ENCODE peak calls at places on chromosomes 5 and 9, in four cellular contexts. P is HepG2, J is K562, V is GM12878. Y is an unnamed sample.

GRCh38 chr5:132009706-132010405 is 1.6 kb downstream of the ACSL6 start:
- DNase-seq in V (no peak), J (no peak), P (no peak), Y (no peak)

GRCh38 chr5:109223521-109223920 is 186.3 kb downstream of the PJA2 start:
- DNase-seq in J (no peak), P (no peak), V (no peak), Y (no peak)

GRCh38 chr5:59813761-59814562 is 79.6 kb downstream of the PDE4D start:
- DNase-seq in P (peak), J (peak), V (no peak), Y (peak)

GRCh38 chr5:67286006-67286405 is 89.4 kb upstream of the CD180 start:
- DNase-seq in P (no peak), V (no peak), J (no peak), Y (no peak)

GRCh38 chr5:80781356-80781755 is 126.6 kb upstream of the DHFR start:
- DNase-seq in J (no peak), V (no peak), P (no peak), Y (no peak)

GRCh38 chr9:94912700-94913249 is 186.3 kb downstream of the AOPEP start:
- DNase-seq in P (peak), J (no peak), V (no peak), Y (no peak)

GRCh38 chr5:7592910-7593309 is 197.0 kb downstream of the ADCY2 start:
- DNase-seq in J (no peak), P (no peak), V (no peak), Y (peak)

GRCh38 chr5:177388521-177389052 is 4.4 kb downstream of the SLC34A1 start:
- DNase-seq in J (no peak), P (no peak), V (no peak), Y (no peak)

GRCh38 chr5:31196309-31196708 is 2.8 kb downstream of the CDH6 start:
- DNase-seq in J (no peak), P (peak), V (no peak), Y (peak)

GRCh38 chr5:168422431-168422830 is 63.8 kb upstream of the RARS1 start:
- DNase-seq in V (no peak), P (peak), J (no peak), Y (no peak)

GRCh38 chr5:99835791-99836190 is 699.4 kb upstream of the FAM174A start:
- DNase-seq in P (no peak), V (no peak), J (no peak), Y (no peak)

GRCh38 chr5:127887282-127887681 is 184.1 kb downstream of the CCDC192 start:
- DNase-seq in P (no peak), V (no peak), J (no peak), Y (no peak)

GRCh38 chr5:131163315-131164119 is 1.5 kb downstream of the HINT1 start:
- DNase-seq in J (no peak), V (no peak), P (peak), Y (no peak)

GRCh38 chr5:110807174-110807573 is 68.4 kb downstream of the SLC25A46 start:
- DNase-seq in V (no peak), J (no peak), P (no peak), Y (no peak)

GRCh38 chr5:109992264-109992915 is 302.7 kb downstream of the MAN2A1 start:
- DNase-seq in V (no peak), P (no peak), J (no peak), Y (no peak)

GRCh38 chr9:88322906-88323566 is 65.2 kb upstream of the SPIN1 start:
- DNase-seq in P (no peak), J (no peak), V (no peak), Y (no peak)

GRCh38 chr5:16160706-16161105 is 18.9 kb downstream of the MARCHF11 start:
- DNase-seq in J (peak), V (peak), P (peak), Y (peak)

GRCh38 chr5:3381206-3381825 is 214.3 kb upstream of the IRX1 start:
- DNase-seq in J (no peak), V (no peak), P (no peak), Y (no peak)

GRCh38 chr9:136578915-136579637 is 33.2 kb upstream of the NOTCH1 start:
- DNase-seq in V (no peak), P (no peak), J (peak), Y (peak)

GRCh38 chr9:133991964-133992779 is at the start of gene VAV2:
- DNase-seq in P (peak), J (peak), V (no peak), Y (peak)

GRCh38 chr5:125659316-125660071 is 763.7 kb upstream of the GRAMD2B start:
- DNase-seq in V (no peak), J (no peak), P (no peak), Y (peak)

GRCh38 chr5:147483961-147484707 is 25.7 kb downstream of the DPYSL3 start:
- DNase-seq in V (no peak), J (no peak), P (no peak), Y (no peak)

GRCh38 chr5:150448960-150449490 is 514 bp downstream of the RPS14 start:
- DNase-seq in J (peak), P (no peak), V (no peak), Y (no peak)

GRCh38 chr5:150527808-150528207 is 19.9 kb downstream of the NDST1 start:
- DNase-seq in V (no peak), P (no peak), J (no peak), Y (no peak)

GRCh38 chr5:158886086-158886485 is 213.6 kb downstream of the EBF1 start:
- DNase-seq in J (no peak), V (no peak), P (no peak), Y (no peak)

GRCh38 chr9:35981704-35982103 is 23.8 kb upstream of the OR2S2 start:
- DNase-seq in V (no peak), J (no peak), P (no peak), Y (no peak)

GRCh38 chr5:25009063-25009462 is 364.3 kb upstream of the CDH10 start:
- DNase-seq in P (no peak), J (no peak), V (no peak), Y (no peak)

GRCh38 chr5:165457854-165458481 is 1952.5 kb downstream of the MAT2B start:
- DNase-seq in J (no peak), P (no peak), V (no peak), Y (peak)

GRCh38 chr9:35114921-35115341 is 731 bp downstream of the ATOSB start:
- DNase-seq in P (no peak), J (no peak), V (no peak), Y (no peak)

GRCh38 chr9:69805962-69806633 is 14.5 kb upstream of the CFAP95 start:
- DNase-seq in J (no peak), V (no peak), P (no peak), Y (no peak)

DNA sequence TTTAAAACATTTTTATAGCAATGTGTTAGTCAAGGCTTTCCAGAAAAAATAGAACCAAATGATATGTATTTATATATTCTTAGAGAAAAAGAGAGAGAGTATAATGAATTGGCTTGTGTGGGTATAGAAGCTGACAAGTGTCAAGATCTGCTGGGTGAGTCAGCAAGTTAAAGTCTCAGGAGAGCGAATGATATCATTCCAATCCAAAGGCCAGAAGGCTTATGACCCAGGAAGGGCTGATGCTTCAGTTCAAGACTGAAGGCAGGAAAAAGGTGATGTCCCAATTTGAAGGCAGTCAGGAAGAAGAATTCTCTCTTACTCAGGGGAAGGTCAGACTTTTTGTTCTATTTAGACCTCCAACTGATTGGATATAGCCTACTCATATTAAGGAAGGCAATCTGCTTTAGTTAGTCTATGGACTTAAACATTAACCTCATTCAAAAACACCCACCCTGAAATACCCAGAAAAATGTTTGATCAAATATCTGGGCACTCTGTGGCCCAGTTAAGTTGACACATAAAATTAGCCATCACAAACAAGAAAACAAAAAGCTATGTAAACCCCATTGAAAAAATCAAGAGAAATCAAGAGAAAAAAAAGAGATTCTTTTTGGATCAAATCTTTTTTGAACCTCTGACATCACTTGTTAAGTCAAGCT is 189.6 kb downstream of the PIK3R1 start:
- DNase-seq in V (no peak), P (no peak), J (peak), Y (no peak)
- TF ChIP-seq TARDBP in V (no peak), P (no peak), J (no peak), Y (no peak)

DNA sequence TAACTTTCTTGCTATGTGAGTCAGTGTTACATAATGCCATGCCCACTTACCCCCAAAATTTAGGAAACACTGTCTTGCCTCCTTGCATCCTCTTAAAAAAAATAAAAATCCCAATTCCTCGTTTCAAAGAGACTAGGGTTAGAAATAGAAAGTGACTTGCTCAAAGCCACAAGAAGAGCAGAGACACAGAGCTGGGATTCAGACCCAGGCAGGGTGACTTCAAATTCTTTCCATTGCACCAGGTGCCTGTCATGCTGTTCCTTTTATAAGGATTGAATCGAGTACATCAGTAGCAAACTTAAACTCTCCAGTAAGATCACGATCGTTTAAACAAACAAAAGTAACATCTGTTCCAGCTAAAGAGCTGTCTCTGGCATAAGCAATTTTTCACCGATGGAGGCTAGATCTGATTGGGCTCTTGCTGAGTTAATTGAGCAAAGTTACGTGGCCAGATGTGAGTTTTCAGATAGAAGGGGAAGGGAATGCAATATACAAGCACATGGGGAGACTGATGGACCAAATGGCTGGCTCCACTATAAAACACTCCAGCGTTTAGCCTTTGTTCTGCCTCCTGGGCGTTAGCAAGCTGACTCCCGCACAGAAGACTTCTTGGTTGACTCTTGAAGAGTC is 176.9 kb downstream of the PALM2AKAP2 start:
- DNase-seq in P (no peak), V (no peak), J (no peak), Y (peak)
- TF ChIP-seq FOXK2 in P (no peak), V (no peak), J (no peak), Y (no peak)

DNA sequence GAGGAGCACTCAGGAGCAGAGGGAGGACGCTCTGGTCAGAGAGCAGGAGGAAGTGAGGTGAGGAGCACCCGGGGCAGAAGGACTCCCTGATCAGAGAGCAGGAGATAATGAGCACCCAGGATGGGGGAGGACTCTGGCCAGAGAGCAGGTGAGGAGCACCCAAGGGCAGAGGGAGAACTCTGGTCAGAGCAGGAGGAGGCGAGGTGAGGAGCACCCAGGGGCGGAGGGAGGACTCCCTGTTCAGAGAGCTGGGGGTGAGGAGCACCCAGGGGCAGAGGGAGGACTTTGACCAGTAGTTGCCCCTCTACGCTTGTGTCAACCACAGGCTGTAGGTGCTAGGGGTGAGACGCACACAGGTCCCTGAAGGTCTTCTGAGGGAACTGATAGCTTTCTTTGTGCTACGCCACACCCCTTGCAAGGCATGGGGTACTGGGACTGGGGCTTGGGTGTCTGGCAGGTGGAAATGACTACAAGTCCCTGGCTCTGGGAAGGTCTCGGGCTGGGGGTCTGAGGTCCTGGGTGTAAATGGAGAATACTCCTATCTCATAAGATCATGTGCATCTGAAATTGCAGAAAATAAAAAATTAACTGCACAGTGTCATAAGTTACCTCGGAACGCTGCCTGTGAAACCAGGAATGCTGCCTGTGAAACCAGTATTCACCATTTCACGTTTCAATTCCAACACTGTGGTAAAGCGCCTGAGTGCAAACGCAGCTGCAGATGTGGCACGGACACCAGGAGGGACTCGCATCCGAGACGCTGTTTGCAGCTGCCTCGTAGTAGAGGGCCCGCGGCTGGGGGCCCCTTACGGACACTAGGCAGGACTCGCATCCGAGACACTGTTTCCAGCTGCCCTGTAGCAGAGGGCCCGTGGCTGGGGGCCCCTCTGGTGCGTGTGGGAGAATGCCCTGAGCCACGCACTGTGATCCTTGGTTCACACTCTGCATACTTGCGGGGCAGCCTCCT is 27.0 kb upstream of the SLC6A3 start:
- DNase-seq in V (no peak), J (no peak), P (no peak), Y (no peak)
- TF ChIP-seq TARDBP in V (no peak), J (no peak), P (no peak), Y (no peak)

DNA sequence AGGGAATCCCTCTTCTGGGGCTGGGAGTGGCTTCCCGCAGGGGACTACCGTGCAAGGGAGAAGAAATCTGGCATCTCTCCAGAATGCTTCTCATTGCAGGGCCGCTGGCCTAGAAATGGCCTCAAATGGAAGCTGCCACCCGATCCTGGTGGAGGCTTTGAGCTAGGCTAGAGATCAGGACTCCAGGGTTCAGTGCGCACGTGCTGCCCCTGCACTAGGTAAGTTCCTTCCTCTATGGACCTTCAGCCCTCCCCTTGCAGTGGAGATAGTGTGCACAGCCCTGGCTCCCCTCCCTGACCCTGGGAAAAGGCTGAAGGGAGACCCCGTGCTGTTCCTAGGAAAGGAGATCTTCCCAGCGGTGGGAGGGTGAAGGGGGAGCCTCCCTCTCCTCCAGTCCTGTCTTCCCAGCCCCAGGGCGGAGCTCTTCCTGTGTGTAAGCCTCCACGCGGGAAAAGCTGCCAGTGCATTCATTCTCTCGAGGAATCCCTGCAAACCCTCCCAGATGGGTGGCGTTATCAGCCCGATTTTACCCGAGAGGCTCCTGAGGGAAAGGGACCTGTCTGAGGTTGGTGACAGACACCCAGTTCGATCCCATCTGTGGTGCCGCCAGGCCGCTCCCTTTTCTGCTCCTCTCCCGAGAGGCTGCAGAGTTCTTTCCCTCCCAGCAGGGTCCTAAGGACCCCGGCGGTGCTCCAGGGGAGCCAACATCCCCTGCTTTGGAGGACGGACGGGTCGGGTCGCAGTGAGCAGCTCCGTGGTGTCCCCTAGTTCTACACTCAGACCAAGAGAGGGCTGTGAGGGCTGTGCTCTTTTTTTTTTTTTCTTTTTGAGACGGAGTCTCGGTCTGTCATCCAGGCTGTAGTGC is 1.4 kb upstream of the CERCAM start:
- DNase-seq in P (no peak), V (no peak), J (peak), Y (peak)
- TF ChIP-seq FOXK2 in P (no peak), V (no peak), J (no peak), Y (no peak)

DNA sequence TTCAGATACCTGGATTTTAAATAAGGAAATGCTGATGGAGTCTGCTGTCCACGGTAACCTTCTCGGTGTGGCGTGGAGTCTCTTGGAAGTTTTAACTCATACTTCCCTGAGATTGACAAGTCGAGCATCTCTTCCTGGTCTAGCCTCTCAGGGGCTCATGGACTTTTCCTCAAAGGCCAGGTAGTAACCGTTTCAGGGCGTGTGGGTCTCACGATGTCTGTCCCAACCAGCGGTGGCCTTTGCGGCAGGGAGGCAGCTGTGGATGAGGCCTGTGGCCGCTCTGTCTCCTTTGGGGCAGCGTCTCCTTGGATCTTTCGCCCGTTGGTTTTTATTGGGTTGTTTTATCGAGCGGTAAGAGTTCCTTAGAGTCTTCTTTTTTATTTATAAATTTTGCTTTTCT is 32.8 kb downstream of the CEP72 start:
- DNase-seq in J (no peak), V (no peak), P (no peak), Y (no peak)
- TF ChIP-seq TARDBP in J (no peak), V (no peak), P (no peak), Y (no peak)

GRCh38 chr5:17440766-17441165 is 57.3 kb upstream of the TAF11L2 start:
- DNase-seq in V (no peak), P (no peak), J (no peak), Y (no peak)
- TF ChIP-seq FOXK2 in V (no peak), P (no peak), J (no peak), Y (no peak)

DNA sequence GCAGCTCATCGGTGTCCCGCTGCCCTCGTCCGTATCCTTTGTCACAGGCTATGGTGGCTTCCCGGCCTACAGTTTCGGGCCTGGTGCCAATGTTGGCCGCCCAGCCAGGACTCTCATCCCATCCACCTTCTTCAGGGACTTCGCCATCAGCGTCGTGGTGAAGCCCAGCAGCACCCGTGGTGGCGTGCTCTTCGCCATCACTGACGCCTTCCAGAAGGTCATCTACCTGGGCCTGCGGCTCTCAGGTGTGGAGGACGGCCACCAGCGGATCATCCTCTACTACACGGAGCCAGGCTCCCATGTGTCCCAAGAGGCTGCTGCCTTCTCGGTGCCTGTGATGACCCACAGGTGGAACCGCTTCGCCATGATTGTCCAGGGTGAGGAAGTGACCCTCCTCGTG is 41.9 kb downstream of the COL15A1 start:
- DNase-seq in V (no peak), J (no peak), P (no peak), Y (no peak)
- TF ChIP-seq TARDBP in V (no peak), J (no peak), P (no peak), Y (no peak)

Y was measured in HEK293T.